ENCODE peak calls at places on chromosomes 12 and 14, in seven cellular contexts. W, I, F, X, P, T and B are unnamed samples.

GRCh38 chr12:100591979-100592378 is 18.5 kb downstream of the GAS2L3 start:
- DNase-seq in W (no peak), I (no peak), F (no peak), X (no peak), P (no peak), T (peak), B (no peak)

GRCh38 chr12:116539905-116540482 is 19.2 kb upstream of the MAP1LC3B2 start:
- DNase-seq in W (no peak), I (no peak), F (no peak), X (no peak), P (no peak), T (no peak), B (peak)

GRCh38 chr14:73058923-73059311 is 583 bp downstream of the RBM25 start:
- DNase-seq in W (peak), I (no peak), F (no peak), X (no peak), P (peak), T (peak), B (peak)

GRCh38 chr12:20367731-20368652 is at the start of gene PDE3A:
- DNase-seq in W (peak), I (peak), F (no peak), X (peak), P (no peak), T (no peak), B (peak)

GRCh38 chr12:106369624-106370346 is 12.2 kb downstream of the POLR3B start:
- DNase-seq in W (no peak), I (no peak), F (no peak), X (no peak), P (no peak), T (no peak), B (no peak)

GRCh38 chr12:3243376-3244084 is 166.4 kb downstream of the TSPAN9 start:
- DNase-seq in W (no peak), I (no peak), F (no peak), X (no peak), P (no peak), T (no peak), B (no peak)

GRCh38 chr12:52204931-52205505 is 13.2 kb upstream of the KRT80 start:
- DNase-seq in W (no peak), I (no peak), F (no peak), X (no peak), P (no peak), T (no peak), B (no peak)

GRCh38 chr14:37598085-37598972 is 2.9 kb downstream of the TTC6 start:
- DNase-seq in W (no peak), I (no peak), F (no peak), X (no peak), P (no peak), T (no peak), B (peak)

GRCh38 chr14:54173782-54174181 is 217.2 kb upstream of the BMP4 start:
- DNase-seq in W (no peak), I (no peak), F (no peak), X (no peak), P (no peak), T (no peak), B (no peak)

GRCh38 chr12:116662612-116663144 is 75.2 kb downstream of the SPRING1 start:
- DNase-seq in W (no peak), I (no peak), F (no peak), X (no peak), P (peak), T (peak), B (no peak)

GRCh38 chr12:31797230-31797872 is 68.5 kb upstream of the AMN1 start:
- DNase-seq in W (no peak), I (no peak), F (no peak), X (no peak), P (no peak), T (no peak), B (no peak)

GRCh38 chr12:13080276-13080675 is 23.2 kb downstream of the GSG1 start:
- DNase-seq in W (no peak), I (no peak), F (no peak), X (no peak), P (no peak), T (no peak), B (no peak)

GRCh38 chr12:3641428-3641883 is 111.5 kb downstream of the CRACR2A start:
- DNase-seq in W (no peak), I (no peak), F (no peak), X (no peak), P (no peak), T (no peak), B (no peak)

GRCh38 chr12:129520736-129521135 is 383.1 kb downstream of the TMEM132D start:
- DNase-seq in W (no peak), I (no peak), F (no peak), X (no peak), P (no peak), T (no peak), B (no peak)
- TF ChIP-seq SP1 in W (no peak), I (no peak), F (no peak), X (no peak), P (no peak), T (no peak), B (no peak)

DNA sequence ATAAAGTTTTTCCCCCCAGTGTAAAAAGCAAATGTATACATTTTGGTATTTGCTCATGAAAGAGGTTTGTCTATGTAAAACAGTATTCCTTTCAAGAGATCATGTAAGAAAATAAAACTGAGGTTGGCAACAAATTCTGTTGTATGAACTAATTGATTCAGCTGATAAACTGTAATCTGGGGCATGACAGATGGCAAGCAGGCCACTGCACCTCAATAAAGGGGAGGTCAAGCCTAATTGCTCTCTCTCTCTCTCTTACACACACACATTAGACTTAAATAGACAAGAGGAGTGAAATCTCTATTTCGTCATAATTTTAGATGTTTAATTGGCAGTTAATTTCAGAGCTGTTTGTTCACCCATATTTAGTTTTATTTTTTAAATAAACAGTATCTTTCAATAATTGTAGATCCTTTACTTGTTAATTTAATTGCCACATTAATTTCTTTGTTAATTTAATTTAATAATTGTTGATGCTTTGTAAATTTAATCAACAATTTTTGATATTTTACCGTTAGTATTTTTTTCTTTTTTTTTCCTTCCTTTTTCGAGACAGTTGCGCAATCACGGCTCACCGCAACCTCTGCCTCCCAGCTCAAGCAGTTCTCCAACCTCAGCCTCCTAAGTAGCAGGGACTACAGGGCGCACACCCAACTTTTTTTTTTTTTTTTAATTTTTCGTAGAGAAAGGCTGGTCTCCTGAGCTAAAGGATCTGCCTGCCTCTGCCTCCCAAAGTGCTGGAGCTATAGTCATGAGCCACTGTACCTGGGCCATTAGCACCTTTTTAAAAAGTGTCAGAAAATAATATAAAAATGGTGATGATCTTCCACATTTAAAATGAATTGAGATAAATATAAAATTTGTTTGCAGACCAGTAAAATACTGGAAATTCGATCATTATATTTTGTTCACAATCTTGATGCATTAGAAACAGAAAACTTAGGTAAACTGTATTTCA is 577.7 kb downstream of the SLC16A7 start:
- DNase-seq in W (no peak), I (no peak), F (no peak), X (no peak), P (no peak), T (no peak), B (no peak)
- TF ChIP-seq SP1 in W (no peak), I (no peak), F (no peak), X (no peak), P (no peak), T (no peak), B (no peak)

GRCh38 chr14:100890044-100890443 is 13.5 kb downstream of the RTL1 start:
- DNase-seq in W (no peak), I (no peak), F (no peak), X (no peak), P (no peak), T (no peak), B (no peak)
- TF ChIP-seq SP1 in W (no peak), I (no peak), F (no peak), X (no peak), P (no peak), T (no peak), B (no peak)

GRCh38 chr14:90060965-90061848 is 587 bp upstream of the KCNK13 start:
- DNase-seq in W (peak), I (no peak), F (no peak), X (no peak), P (no peak), T (no peak), B (peak)
- TF ChIP-seq SP1 in W (no peak), I (no peak), F (no peak), X (no peak), P (no peak), T (no peak), B (no peak)

DNA sequence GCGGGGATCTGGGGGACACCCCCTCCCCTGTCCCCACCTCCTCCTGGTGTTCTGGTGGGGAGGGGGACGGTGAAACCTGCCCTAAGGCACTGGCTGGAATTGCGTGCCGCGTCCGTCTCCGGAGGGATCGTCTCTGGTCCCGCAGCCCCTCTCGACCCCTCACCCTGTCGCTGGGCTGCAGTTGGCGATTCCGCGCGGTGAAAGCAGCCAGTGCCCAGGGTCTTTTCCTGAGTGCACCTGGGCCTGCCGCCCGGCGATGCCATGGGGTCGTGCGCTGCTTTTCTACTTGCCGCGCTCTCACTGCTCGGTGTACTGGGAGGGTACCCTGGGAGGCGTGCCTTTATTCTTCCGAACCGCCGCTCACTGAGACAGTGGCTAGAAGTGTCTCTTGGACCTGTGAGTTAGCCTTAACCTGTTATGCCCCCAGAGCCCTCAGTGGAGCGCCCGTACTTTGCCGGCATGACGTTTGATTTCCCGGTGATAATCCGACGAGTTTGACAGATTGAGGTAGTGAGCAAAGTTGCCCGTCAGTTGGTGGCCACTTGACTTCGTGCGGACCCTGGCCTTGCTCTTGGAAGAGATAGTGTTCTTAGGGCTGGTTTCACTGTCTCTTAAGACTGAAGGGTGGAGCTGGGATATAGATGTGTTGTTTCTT is 788 bp downstream of the SFSWAP start:
- DNase-seq in W (no peak), I (no peak), F (no peak), X (no peak), P (no peak), T (no peak), B (no peak)
- TF ChIP-seq SP1 in W (no peak), I (no peak), F (no peak), X (no peak), P (no peak), T (no peak), B (no peak)

DNA sequence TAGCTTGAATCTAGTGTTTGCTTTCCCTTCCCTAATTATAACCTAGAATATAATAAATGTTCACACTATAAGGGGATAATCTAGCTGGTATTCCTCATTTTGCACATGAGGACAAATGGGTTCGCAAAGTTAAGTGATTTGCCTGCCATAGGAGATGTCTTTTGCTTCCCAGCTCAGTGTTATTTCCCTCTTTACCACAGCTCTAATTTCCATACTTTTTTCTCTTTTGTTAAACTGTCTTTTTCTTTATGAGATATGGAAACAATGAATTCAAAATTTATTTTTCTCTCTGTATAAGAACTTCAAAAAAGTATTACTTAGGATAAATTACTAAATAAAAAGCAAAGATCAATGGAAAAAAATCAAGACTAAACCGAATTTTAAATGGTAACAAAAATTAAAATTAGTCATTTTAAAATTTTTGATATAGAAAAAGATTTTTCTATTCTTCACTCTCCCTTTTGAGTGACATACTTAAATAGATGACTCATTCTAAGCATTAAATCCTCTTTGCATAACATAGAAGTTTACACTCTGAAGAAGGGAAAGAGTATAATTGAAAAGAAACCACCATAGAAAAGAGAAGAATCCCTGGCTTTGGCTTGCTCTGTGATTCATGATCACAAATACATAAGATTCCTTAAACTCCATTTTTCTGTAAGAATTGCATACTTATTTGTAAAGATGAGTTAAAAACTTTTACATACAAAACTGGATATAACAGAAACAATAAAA is 97.3 kb downstream of the INSM2 start:
- DNase-seq in W (no peak), I (no peak), F (no peak), X (no peak), P (no peak), T (no peak), B (no peak)
- TF ChIP-seq SP1 in W (no peak), I (no peak), F (no peak), X (no peak), P (no peak), T (no peak), B (no peak)

DNA sequence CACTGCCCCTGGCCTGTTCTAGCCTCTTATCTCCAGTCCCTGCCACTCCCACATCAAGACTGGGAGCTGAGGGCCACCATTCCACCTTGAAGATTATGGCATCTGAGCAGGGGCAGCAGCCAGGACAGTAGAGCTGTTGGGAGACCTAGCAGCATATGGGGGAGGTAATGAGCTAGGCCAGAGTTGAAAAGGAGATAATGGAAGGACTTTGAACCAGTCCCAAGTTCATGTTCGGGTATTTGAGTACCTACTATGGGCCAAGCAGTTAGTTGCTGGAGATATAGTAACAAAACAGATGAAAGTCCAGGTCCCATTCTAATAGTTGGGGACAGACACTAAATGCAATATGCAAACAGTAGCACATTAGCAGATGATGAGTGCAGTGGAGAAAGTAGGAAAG is 151.5 kb downstream of the PLXNC1 start:
- DNase-seq in W (no peak), I (no peak), F (no peak), X (no peak), P (no peak), T (peak), B (no peak)
- TF ChIP-seq SP1 in W (no peak), I (no peak), F (no peak), X (no peak), P (no peak), T (no peak), B (no peak)

GRCh38 chr12:121805800-121806555 is 2.2 kb downstream of the SETD1B start:
- DNase-seq in W (no peak), I (no peak), F (no peak), X (no peak), P (peak), T (no peak), B (no peak)

GRCh38 chr12:121802843-121803698 is 738 bp upstream of the SETD1B start:
- DNase-seq in W (peak), I (peak), F (peak), X (peak), P (peak), T (peak), B (peak)

GRCh38 chr12:121803861-121804416 is at the start of gene SETD1B:
- DNase-seq in W (no peak), I (no peak), F (no peak), X (no peak), P (peak), T (no peak), B (no peak)

GRCh38 chr12:121805171-121805687 is 1.4 kb downstream of the SETD1B start:
- DNase-seq in W (no peak), I (no peak), F (no peak), X (no peak), P (no peak), T (no peak), B (no peak)

DNA sequence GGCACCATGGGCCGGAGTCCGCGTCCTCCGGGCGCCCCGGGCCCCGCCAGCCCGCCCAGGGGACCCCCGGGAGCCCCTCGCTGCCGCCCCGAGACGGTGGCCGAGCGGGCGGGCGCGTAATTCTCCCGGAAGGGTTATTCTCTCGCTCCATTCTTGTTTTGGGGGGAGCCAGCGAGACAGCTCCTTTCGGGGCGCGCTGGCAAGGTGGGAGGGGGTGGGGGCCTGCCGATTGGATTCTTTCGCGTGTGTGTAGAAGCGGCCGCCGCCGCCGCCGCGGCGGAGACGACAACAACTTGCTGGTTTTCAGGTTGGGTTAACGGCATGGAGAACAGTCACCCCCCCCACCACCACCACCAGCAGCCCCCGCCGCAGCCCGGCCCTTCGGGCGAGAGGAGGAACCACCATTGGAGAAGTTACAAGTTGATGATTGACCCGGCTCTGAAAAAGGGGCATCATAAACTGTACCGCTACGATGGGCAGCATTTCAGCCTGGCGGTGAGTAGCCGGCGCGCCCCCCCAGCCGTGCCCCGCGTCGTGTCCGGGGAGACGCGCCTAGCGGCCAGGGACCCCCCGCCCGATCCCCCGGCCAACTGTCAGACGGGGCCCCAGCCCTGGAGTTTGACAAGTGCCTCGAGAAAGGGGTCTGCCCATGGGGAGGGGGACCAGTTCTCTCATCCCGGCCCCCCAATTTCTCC is 755 bp downstream of the SETD1B start:
- DNase-seq in W (no peak), I (no peak), F (no peak), X (no peak), P (peak), T (peak), B (no peak)
- TF ChIP-seq SP1 in W (no peak), I (no peak), F (no peak), X (no peak), P (no peak), T (no peak), B (no peak)

GRCh38 chr12:9036227-9036626 is 46.9 kb downstream of the KLRG1 start:
- DNase-seq in W (no peak), I (no peak), F (no peak), X (no peak), P (no peak), T (no peak), B (no peak)

GRCh38 chr12:9040484-9041186 is 51.3 kb downstream of the KLRG1 start:
- DNase-seq in W (no peak), I (no peak), F (no peak), X (no peak), P (no peak), T (no peak), B (no peak)

GRCh38 chr12:9037431-9037830 is 48.1 kb downstream of the KLRG1 start:
- DNase-seq in W (no peak), I (no peak), F (no peak), X (no peak), P (no peak), T (no peak), B (no peak)

GRCh38 chr12:9041321-9041720 is 52.0 kb downstream of the KLRG1 start:
- DNase-seq in W (no peak), I (no peak), F (no peak), X (no peak), P (no peak), T (no peak), B (no peak)

DNA sequence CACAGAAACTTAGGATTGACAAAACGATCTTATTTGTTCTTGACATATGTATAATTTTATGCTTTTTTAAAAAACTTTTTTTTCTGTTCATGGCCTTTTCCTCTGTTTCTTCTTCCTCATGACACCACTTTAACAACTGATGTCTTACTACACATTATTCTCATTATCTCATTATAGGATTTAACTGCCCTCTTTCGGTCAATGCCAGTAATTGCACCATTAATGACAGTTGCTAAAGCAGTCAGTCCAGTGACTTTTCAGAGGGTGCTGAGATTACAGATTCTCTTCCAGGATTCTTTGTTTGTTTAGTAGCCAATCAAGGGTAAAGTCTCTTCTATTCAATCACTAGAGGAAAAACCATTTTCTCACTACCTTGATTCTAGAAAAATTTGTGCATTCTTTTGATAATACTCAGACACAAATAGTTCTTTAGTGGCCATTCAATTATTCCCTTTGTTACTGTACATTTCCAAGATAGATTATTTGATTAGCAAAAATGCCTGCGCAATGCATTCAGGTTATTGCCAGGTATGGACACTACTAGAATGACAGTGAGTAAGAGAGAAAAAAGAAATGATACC is 50.1 kb downstream of the KLRG1 start:
- DNase-seq in W (peak), I (peak), F (no peak), X (no peak), P (peak), T (peak), B (no peak)
- TF ChIP-seq SP1 in W (no peak), I (no peak), F (no peak), X (no peak), P (no peak), T (no peak), B (no peak)

DNA sequence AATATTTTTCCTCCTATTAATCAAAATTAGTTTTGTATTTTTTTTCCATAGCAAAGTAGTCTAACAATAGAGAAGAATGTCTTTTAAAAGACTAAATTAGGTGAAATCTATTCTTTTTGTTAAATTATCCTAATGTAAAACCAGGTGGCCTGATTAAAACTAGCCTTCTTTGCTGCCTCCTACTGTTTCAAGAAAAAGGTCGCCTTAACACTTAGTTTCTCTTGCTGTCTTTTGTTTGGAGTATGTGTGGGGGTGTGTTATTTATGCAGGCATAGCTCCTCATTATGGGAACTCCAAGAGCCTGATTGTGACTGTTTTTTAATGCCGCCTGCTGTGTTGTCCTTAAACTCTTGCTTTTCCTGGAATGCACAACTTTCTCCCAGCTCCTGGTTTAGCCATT is 855.3 kb downstream of the DIO2 start:
- DNase-seq in W (no peak), I (no peak), F (no peak), X (no peak), P (no peak), T (no peak), B (no peak)
- TF ChIP-seq SP1 in W (no peak), I (no peak), F (no peak), X (no peak), P (no peak), T (no peak), B (no peak)